ENCODE peak calls at places on chromosomes 16 and 17, in four cellular contexts. One of them, this sample, is unnamed.

GRCh38 chr17:19269102-19269501 is 31.9 kb downstream of the EPN2 start:
- DNase-seq in HL-60: no peak
- DNase-seq in progenitor cell of endocrine pancreas: no peak
- DNase-seq in LNCaP clone FGC: peak
- DNase-seq in this sample: no peak

GRCh38 chr16:12187939-12188673 is 211.6 kb downstream of the SNX29 start:
- DNase-seq in HL-60: no peak
- DNase-seq in progenitor cell of endocrine pancreas: no peak
- DNase-seq in LNCaP clone FGC: no peak
- DNase-seq in this sample: no peak

GRCh38 chr16:11291021-11291716 is 10.0 kb upstream of the PRM1 start:
- DNase-seq in HL-60: no peak
- DNase-seq in progenitor cell of endocrine pancreas: no peak
- DNase-seq in LNCaP clone FGC: no peak
- DNase-seq in this sample: no peak

GRCh38 chr16:51365715-51366114 is 214.6 kb upstream of the SALL1 start:
- DNase-seq in HL-60: no peak
- DNase-seq in progenitor cell of endocrine pancreas: no peak
- DNase-seq in LNCaP clone FGC: no peak
- DNase-seq in this sample: no peak

GRCh38 chr17:76997981-76998531 is 129.9 kb downstream of the MGAT5B start:
- DNase-seq in HL-60: no peak
- DNase-seq in progenitor cell of endocrine pancreas: no peak
- DNase-seq in LNCaP clone FGC: no peak
- DNase-seq in this sample: no peak

GRCh38 chr17:3034578-3034920 is 28.9 kb downstream of the OR1D5 start:
- DNase-seq in HL-60: no peak
- DNase-seq in progenitor cell of endocrine pancreas: no peak
- DNase-seq in LNCaP clone FGC: no peak
- DNase-seq in this sample: no peak

GRCh38 chr16:667113-667779 is 686 bp upstream of the RHOT2 start:
- DNase-seq in HL-60: no peak
- DNase-seq in progenitor cell of endocrine pancreas: no peak
- DNase-seq in LNCaP clone FGC: no peak
- DNase-seq in this sample: no peak

GRCh38 chr16:1167276-1168107 is 14.6 kb downstream of the CACNA1H start:
- DNase-seq in HL-60: no peak
- DNase-seq in progenitor cell of endocrine pancreas: no peak
- DNase-seq in LNCaP clone FGC: peak
- DNase-seq in this sample: no peak

GRCh38 chr16:89873109-89873821 is at the start of gene TCF25:
- DNase-seq in HL-60: peak
- DNase-seq in progenitor cell of endocrine pancreas: peak
- DNase-seq in LNCaP clone FGC: peak
- DNase-seq in this sample: no peak

GRCh38 chr17:50425682-50426471 is at the start of gene ACSF2:
- DNase-seq in HL-60: peak
- DNase-seq in progenitor cell of endocrine pancreas: peak
- DNase-seq in LNCaP clone FGC: no peak
- DNase-seq in this sample: no peak

GRCh38 chr16:397736-398332 is 835 bp downstream of the NME4 start:
- DNase-seq in HL-60: peak
- DNase-seq in progenitor cell of endocrine pancreas: peak
- DNase-seq in LNCaP clone FGC: no peak
- DNase-seq in this sample: no peak

GRCh38 chr16:25996052-25996451 is 304.3 kb downstream of the HS3ST4 start:
- DNase-seq in HL-60: no peak
- DNase-seq in progenitor cell of endocrine pancreas: no peak
- DNase-seq in LNCaP clone FGC: no peak
- DNase-seq in this sample: no peak

GRCh38 chr16:27323781-27324561 is 10.2 kb downstream of the IL4R start:
- DNase-seq in HL-60: no peak
- DNase-seq in progenitor cell of endocrine pancreas: no peak
- DNase-seq in LNCaP clone FGC: no peak
- DNase-seq in this sample: no peak

GRCh38 chr17:3873862-3874261 is 19.0 kb downstream of the CAMKK1 start:
- DNase-seq in HL-60: no peak
- DNase-seq in progenitor cell of endocrine pancreas: no peak
- DNase-seq in LNCaP clone FGC: no peak
- DNase-seq in this sample: no peak

GRCh38 chr17:59627770-59628171 is 8.1 kb downstream of the CLTC start:
- DNase-seq in HL-60: no peak
- DNase-seq in progenitor cell of endocrine pancreas: no peak
- DNase-seq in LNCaP clone FGC: peak
- DNase-seq in this sample: no peak

GRCh38 chr17:51946311-51946710 is 212.2 kb downstream of the CA10 start:
- DNase-seq in HL-60: no peak
- DNase-seq in progenitor cell of endocrine pancreas: no peak
- DNase-seq in LNCaP clone FGC: no peak
- DNase-seq in this sample: no peak

GRCh38 chr16:3023415-3023668 is 400 bp downstream of the HCFC1R1 start:
- DNase-seq in HL-60: no peak
- DNase-seq in progenitor cell of endocrine pancreas: no peak
- DNase-seq in LNCaP clone FGC: no peak
- DNase-seq in this sample: peak

GRCh38 chr16:30005341-30006094 is 5.3 kb downstream of the DOC2A start:
- DNase-seq in HL-60: peak
- DNase-seq in progenitor cell of endocrine pancreas: no peak
- DNase-seq in LNCaP clone FGC: no peak
- DNase-seq in this sample: no peak

GRCh38 chr16:67176662-67177061 is 6.3 kb downstream of the NOL3 start:
- DNase-seq in HL-60: no peak
- DNase-seq in progenitor cell of endocrine pancreas: no peak
- DNase-seq in LNCaP clone FGC: no peak
- DNase-seq in this sample: no peak

GRCh38 chr17:72618018-72618509 is 474.4 kb downstream of the SLC39A11 start:
- DNase-seq in HL-60: no peak
- DNase-seq in progenitor cell of endocrine pancreas: no peak
- DNase-seq in LNCaP clone FGC: peak
- DNase-seq in this sample: no peak

GRCh38 chr16:54589326-54589725 is 302.7 kb upstream of the IRX3 start:
- DNase-seq in HL-60: no peak
- DNase-seq in progenitor cell of endocrine pancreas: no peak
- DNase-seq in LNCaP clone FGC: no peak
- DNase-seq in this sample: no peak

GRCh38 chr17:7655541-7655840 is 4.8 kb downstream of the ATP1B2 start:
- DNase-seq in HL-60: no peak
- DNase-seq in progenitor cell of endocrine pancreas: no peak
- DNase-seq in LNCaP clone FGC: no peak
- DNase-seq in this sample: no peak

GRCh38 chr17:80866050-80866793 is 125.4 kb upstream of the CHMP6 start:
- DNase-seq in HL-60: peak
- DNase-seq in progenitor cell of endocrine pancreas: no peak
- DNase-seq in LNCaP clone FGC: no peak
- DNase-seq in this sample: no peak

GRCh38 chr16:73713817-73714495 is 582.7 kb upstream of the PSMD7 start:
- DNase-seq in HL-60: peak
- DNase-seq in progenitor cell of endocrine pancreas: no peak
- DNase-seq in LNCaP clone FGC: no peak
- DNase-seq in this sample: no peak

GRCh38 chr16:84423416-84423837 is 55.1 kb downstream of the ATP2C2 start:
- DNase-seq in HL-60: peak
- DNase-seq in progenitor cell of endocrine pancreas: no peak
- DNase-seq in LNCaP clone FGC: peak
- DNase-seq in this sample: no peak

GRCh38 chr16:88295526-88296436 is 87.0 kb upstream of the ZNF469 start:
- DNase-seq in HL-60: no peak
- DNase-seq in progenitor cell of endocrine pancreas: no peak
- DNase-seq in LNCaP clone FGC: no peak
- DNase-seq in this sample: no peak

GRCh38 chr17:55072910-55073309 is 104.3 kb downstream of the STXBP4 start:
- DNase-seq in HL-60: no peak
- DNase-seq in progenitor cell of endocrine pancreas: no peak
- DNase-seq in LNCaP clone FGC: no peak
- DNase-seq in this sample: no peak

GRCh38 chr16:30007378-30007895 is 3.4 kb downstream of the DOC2A start:
- DNase-seq in HL-60: no peak
- DNase-seq in progenitor cell of endocrine pancreas: no peak
- DNase-seq in LNCaP clone FGC: no peak
- DNase-seq in this sample: no peak

GRCh38 chr16:330746-331145 is 21.8 kb downstream of the AXIN1 start:
- DNase-seq in HL-60: no peak
- DNase-seq in progenitor cell of endocrine pancreas: no peak
- DNase-seq in LNCaP clone FGC: no peak
- DNase-seq in this sample: no peak

GRCh38 chr16:6725634-6726331 is 606.9 kb upstream of the RBFOX1 start:
- DNase-seq in HL-60: no peak
- DNase-seq in progenitor cell of endocrine pancreas: no peak
- DNase-seq in LNCaP clone FGC: no peak
- DNase-seq in this sample: no peak

GRCh38 chr16:8955828-8956227 is 7.9 kb downstream of the USP7 start:
- DNase-seq in HL-60: no peak
- DNase-seq in progenitor cell of endocrine pancreas: no peak
- DNase-seq in LNCaP clone FGC: peak
- DNase-seq in this sample: no peak

GRCh38 chr17:74737299-74738050 is 419 bp downstream of the RAB37 start:
- DNase-seq in HL-60: peak
- DNase-seq in progenitor cell of endocrine pancreas: no peak
- DNase-seq in LNCaP clone FGC: no peak
- DNase-seq in this sample: no peak

GRCh38 chr17:57988301-57989010 is 402 bp upstream of the VEZF1 start:
- DNase-seq in HL-60: peak
- DNase-seq in progenitor cell of endocrine pancreas: no peak
- DNase-seq in LNCaP clone FGC: no peak
- DNase-seq in this sample: no peak

GRCh38 chr17:50518265-50519023 is 10.2 kb downstream of the MYCBPAP start:
- DNase-seq in HL-60: no peak
- DNase-seq in progenitor cell of endocrine pancreas: no peak
- DNase-seq in LNCaP clone FGC: no peak
- DNase-seq in this sample: no peak

GRCh38 chr17:29257756-29258155 is 11.1 kb downstream of the CRYBA1 start:
- DNase-seq in HL-60: no peak
- DNase-seq in progenitor cell of endocrine pancreas: no peak
- DNase-seq in LNCaP clone FGC: no peak
- DNase-seq in this sample: no peak

GRCh38 chr16:53055603-53056527 is 1.1 kb downstream of the CHD9 start:
- DNase-seq in HL-60: peak
- DNase-seq in progenitor cell of endocrine pancreas: no peak
- DNase-seq in LNCaP clone FGC: no peak
- DNase-seq in this sample: no peak

GRCh38 chr17:20072692-20072992 is 63.5 kb downstream of the SPECC1 start:
- DNase-seq in HL-60: no peak
- DNase-seq in progenitor cell of endocrine pancreas: no peak
- DNase-seq in LNCaP clone FGC: no peak
- DNase-seq in this sample: no peak

GRCh38 chr17:79700574-79700973 is 30.2 kb upstream of the ENPP7 start:
- DNase-seq in HL-60: no peak
- DNase-seq in progenitor cell of endocrine pancreas: no peak
- DNase-seq in LNCaP clone FGC: no peak
- DNase-seq in this sample: no peak

GRCh38 chr17:79699386-79700036 is 31.2 kb upstream of the ENPP7 start:
- DNase-seq in HL-60: no peak
- DNase-seq in progenitor cell of endocrine pancreas: no peak
- DNase-seq in LNCaP clone FGC: no peak
- DNase-seq in this sample: no peak

GRCh38 chr17:79702550-79703236 is 28.1 kb upstream of the ENPP7 start:
- DNase-seq in HL-60: no peak
- DNase-seq in progenitor cell of endocrine pancreas: no peak
- DNase-seq in LNCaP clone FGC: no peak
- DNase-seq in this sample: no peak

GRCh38 chr17:79704691-79705090 is 26.1 kb upstream of the ENPP7 start:
- DNase-seq in HL-60: no peak
- DNase-seq in progenitor cell of endocrine pancreas: no peak
- DNase-seq in LNCaP clone FGC: no peak
- DNase-seq in this sample: no peak

GRCh38 chr17:79702071-79702470 is 28.7 kb upstream of the ENPP7 start:
- DNase-seq in HL-60: no peak
- DNase-seq in progenitor cell of endocrine pancreas: no peak
- DNase-seq in LNCaP clone FGC: no peak
- DNase-seq in this sample: no peak
- TF ChIP-seq CTCF in HL-60: no peak
- TF ChIP-seq CTCF in progenitor cell of endocrine pancreas: peak
- TF ChIP-seq CTCF in LNCaP clone FGC: no peak
- TF ChIP-seq CTCF in this sample: no peak

DNA sequence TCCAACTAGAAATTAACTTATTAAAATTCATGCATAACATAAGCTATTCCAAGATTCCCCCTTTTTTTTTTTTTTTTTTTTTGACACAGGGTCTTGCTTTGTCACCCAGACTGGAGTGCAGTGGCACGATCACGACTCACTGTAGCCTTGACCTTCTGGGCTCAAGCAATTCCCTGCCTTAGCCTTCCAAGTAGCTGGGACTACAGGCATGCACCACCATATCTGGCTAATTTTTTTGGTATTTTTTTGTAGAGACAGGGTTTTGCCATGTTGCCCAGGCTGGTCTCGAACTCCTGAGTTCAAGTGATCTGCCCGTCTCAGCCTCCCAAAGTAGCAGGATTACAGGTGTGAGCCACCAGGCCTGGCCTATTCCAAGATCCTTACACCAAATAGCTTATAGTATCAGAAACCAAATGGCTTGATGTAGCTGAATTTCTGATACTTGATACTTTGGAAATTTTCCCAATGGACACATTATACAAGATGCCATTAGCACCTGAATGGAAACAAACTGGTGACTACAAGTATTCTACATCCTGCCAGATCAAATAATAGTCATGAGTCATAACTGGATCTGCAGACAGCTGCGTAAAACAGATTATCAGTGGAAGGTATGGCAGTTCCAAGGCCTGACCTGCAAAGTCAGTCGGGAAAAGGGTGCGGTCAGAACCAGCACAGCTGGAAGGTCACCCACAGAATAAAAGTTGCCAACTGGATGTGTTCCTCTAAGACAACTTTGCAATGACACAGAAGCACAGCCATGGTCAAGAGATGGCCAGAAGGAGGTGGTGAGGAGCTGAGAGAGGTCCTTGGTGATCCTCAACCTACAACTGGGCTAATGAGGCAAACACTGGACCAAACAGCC is 14.5 kb downstream of the TUBG1 start:
- DNase-seq in HL-60: no peak
- DNase-seq in progenitor cell of endocrine pancreas: no peak
- DNase-seq in LNCaP clone FGC: peak
- DNase-seq in this sample: no peak
- TF ChIP-seq CTCF in HL-60: no peak
- TF ChIP-seq CTCF in progenitor cell of endocrine pancreas: no peak
- TF ChIP-seq CTCF in LNCaP clone FGC: peak
- TF ChIP-seq CTCF in this sample: no peak

GRCh38 chr17:33028778-33029177 is 37.1 kb downstream of the SPACA3 start:
- DNase-seq in HL-60: no peak
- DNase-seq in progenitor cell of endocrine pancreas: no peak
- DNase-seq in LNCaP clone FGC: no peak
- DNase-seq in this sample: no peak
- TF ChIP-seq CTCF in HL-60: no peak
- TF ChIP-seq CTCF in progenitor cell of endocrine pancreas: no peak
- TF ChIP-seq CTCF in LNCaP clone FGC: peak
- TF ChIP-seq CTCF in this sample: no peak

DNA sequence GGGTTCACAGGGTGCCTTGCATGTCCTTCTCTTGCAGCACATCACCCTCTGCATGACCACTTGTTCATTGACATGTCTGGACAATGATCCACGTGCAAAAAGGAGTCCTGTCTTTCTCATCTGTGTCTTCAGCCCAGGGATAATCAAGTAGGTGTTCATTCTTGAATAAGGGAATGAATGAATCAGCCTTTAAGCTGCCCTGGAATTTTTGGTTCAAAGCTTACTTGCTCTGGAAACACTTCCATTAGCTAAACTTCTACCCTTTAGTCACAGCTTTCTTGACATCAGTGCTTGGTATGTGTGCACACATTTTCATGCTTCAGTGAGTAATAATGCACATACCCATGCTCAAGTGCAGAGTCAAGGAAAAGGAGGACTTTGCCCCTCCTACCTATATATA is 103.0 kb upstream of the CDH13 start:
- DNase-seq in HL-60: no peak
- DNase-seq in progenitor cell of endocrine pancreas: no peak
- DNase-seq in LNCaP clone FGC: no peak
- DNase-seq in this sample: no peak
- TF ChIP-seq CTCF in HL-60: no peak
- TF ChIP-seq CTCF in progenitor cell of endocrine pancreas: no peak
- TF ChIP-seq CTCF in LNCaP clone FGC: no peak
- TF ChIP-seq CTCF in this sample: no peak